ENCODE peak calls at places on chromosome 22, in ten cellular contexts. D is tibial nerve; R is body of pancreas; N is A673; H is cardiac muscle cell; A is CD8-positive, alpha-beta T cell; B is uterus; E is Panc1; F is PC-9; V is mucosa of descending colon. K is an unnamed sample. For H3K4me1, the result is how much of the 10 kb centered on the place peaks cover.

GRCh38 chr22:19832476-19833108 is 22.1 kb downstream of the GNB1L start:
- DNase-seq in H (no peak), F (no peak), N (no peak), V (no peak), E (no peak), D (no peak), A (no peak), R (no peak), B (no peak), K (no peak)

GRCh38 chr22:29803190-29803589 is 34.9 kb downstream of the ASCC2 start:
- DNase-seq in N (no peak), H (no peak), B (no peak), F (no peak), R (no peak), V (no peak), E (no peak), D (no peak), A (no peak), K (no peak)

GRCh38 chr22:19940536-19941364 is 822 bp upstream of the COMT start:
- DNase-seq in A (no peak), H (no peak), D (no peak), R (no peak), F (no peak), V (peak), B (no peak), E (no peak), N (no peak), K (no peak)

GRCh38 chr22:38271927-38272372 is 860 bp downstream of the TMEM184B start:
- DNase-seq in H (no peak), V (peak), E (no peak), F (peak), B (peak), A (no peak), N (no peak), D (no peak), R (peak), K (no peak)

GRCh38 chr22:38756631-38757463 is 1.0 kb upstream of the SUN2 start:
- DNase-seq in H (no peak), B (no peak), F (no peak), N (no peak), E (no peak), V (no peak), A (no peak), R (no peak), D (no peak), K (no peak)

GRCh38 chr22:40418366-40419201 is 48.2 kb downstream of the SGSM3 start:
- DNase-seq in E (no peak), H (no peak), F (no peak), N (peak), V (no peak), A (peak), B (no peak), D (no peak), R (no peak), K (no peak)

GRCh38 chr22:21038405-21038804 is 6.0 kb upstream of the SLC7A4 start:
- DNase-seq in V (no peak), B (no peak), E (no peak), N (no peak), D (no peak), A (no peak), H (peak), F (no peak), R (no peak), K (no peak)

GRCh38 chr22:48885919-48886305 is 941.8 kb downstream of the BRD1 start:
- DNase-seq in N (no peak), F (no peak), A (no peak), H (no peak), B (no peak), R (no peak), V (no peak), E (no peak), D (no peak), K (no peak)

GRCh38 chr22:44419429-44419828 is 78.6 kb downstream of the RTL6 start:
- DNase-seq in F (peak), R (no peak), N (no peak), H (no peak), A (no peak), D (no peak), E (no peak), B (no peak), V (no peak), K (no peak)

GRCh38 chr22:26362471-26362870 is 66.6 kb upstream of the ASPHD2 start:
- DNase-seq in D (no peak), A (no peak), N (no peak), V (no peak), E (no peak), R (no peak), F (no peak), H (peak), B (no peak), K (no peak)

DNA sequence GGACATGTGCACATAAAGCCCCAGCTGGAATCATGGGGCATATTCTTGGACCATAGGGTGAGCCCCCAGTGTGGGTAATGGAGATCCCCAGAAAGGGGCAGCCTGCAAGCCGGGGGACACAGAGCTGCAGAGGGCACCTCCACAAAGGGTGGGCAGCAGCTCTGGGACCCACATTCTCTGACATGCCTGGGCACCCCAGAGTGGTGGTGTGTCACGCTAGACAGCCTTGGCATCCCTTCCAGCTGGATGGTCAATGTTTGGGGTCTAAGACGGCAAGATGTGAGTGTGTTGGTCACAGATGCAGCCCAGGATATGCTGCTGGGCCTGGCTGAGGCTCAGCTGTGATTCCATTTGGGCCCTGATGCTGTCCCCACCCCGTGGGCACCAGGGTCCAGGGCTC is 9.7 kb downstream of the ADORA2A start:
- DNase-seq in D (no peak), R (no peak), F (no peak), V (no peak), E (no peak), H (no peak), N (no peak), A (no peak), B (no peak), K (no peak)
- H3K4me1 ChIP-seq in D (under half), R (under half), F (under half), V (under half), E (under half), H (under half), N (under half), A (half or more), B (under half), K (under half)

GRCh38 chr22:28547132-28547842 is 132.4 kb downstream of the TTC28 start:
- DNase-seq in A (no peak), V (no peak), F (no peak), R (no peak), B (no peak), N (peak), E (no peak), H (peak), D (no peak), K (no peak)
- TF ChIP-seq CTCF in A (no peak), V (no peak), F (no peak), R (no peak), B (no peak), N (no peak), E (no peak), H (no peak), D (no peak), K (no peak)

DNA sequence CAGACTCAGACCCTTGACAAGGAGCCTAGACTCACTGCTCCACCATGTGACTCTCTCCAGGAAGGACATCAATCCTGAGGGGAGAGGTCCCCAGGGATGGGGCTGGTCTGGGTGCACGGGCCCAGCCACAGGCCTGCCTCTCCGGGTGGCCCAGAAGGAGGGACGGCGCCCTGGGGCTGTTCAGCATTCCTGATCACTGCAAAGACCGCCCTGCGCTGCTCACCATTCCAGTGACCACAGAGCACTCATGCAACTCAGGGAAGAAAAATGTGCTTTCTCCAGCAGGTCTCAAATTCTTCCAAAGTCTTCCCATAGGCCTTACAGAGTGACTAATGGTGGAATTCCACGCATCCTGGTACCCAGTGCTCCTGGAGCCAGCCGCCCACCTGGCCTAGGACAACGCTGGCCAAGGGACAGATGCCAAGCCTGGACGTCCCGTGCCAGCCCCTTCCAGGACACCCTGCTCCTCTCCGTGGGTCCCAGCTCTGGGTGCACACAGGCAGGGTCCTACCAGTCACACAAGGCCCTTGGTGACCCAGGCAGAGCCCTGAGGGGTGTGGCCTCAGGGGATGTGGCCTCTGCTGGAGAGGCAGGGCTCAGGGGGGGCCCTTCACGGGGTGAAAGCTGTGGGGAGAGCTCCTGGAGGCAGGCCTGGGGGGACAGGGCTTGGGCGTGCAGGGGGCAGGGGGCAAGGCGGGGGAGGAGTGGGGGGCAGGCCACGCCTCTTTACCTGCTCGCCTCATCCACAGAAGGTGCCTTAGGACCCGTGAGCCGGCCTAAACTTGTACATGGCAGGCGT is 178.8 kb downstream of the IGLL1 start:
- DNase-seq in B (no peak), R (no peak), H (peak), A (no peak), N (no peak), F (peak), V (no peak), E (no peak), D (no peak), K (peak)
- H3K4me3 ChIP-seq in B (no peak), R (no peak), H (no peak), A (no peak), N (no peak), F (no peak), V (no peak), E (no peak), D (no peak), K (no peak)

GRCh38 chr22:23073506-23074229 is 3.3 kb downstream of the GNAZ start:
- DNase-seq in A (no peak), D (no peak), N (no peak), E (no peak), B (no peak), F (no peak), H (no peak), R (peak), V (peak), K (no peak)

GRCh38 chr22:23070418-23071162 is at the start of gene GNAZ:
- DNase-seq in D (no peak), F (no peak), A (peak), H (no peak), N (peak), B (peak), E (no peak), V (peak), R (peak), K (no peak)

GRCh38 chr22:23072911-23073491 is 2.7 kb downstream of the GNAZ start:
- DNase-seq in R (peak), D (no peak), N (no peak), F (no peak), V (peak), E (no peak), B (peak), A (no peak), H (no peak), K (no peak)

GRCh38 chr22:23074451-23074850 is 4.1 kb downstream of the GNAZ start:
- DNase-seq in A (no peak), H (no peak), B (no peak), V (peak), F (no peak), N (no peak), D (no peak), R (no peak), E (no peak), K (no peak)

DNA sequence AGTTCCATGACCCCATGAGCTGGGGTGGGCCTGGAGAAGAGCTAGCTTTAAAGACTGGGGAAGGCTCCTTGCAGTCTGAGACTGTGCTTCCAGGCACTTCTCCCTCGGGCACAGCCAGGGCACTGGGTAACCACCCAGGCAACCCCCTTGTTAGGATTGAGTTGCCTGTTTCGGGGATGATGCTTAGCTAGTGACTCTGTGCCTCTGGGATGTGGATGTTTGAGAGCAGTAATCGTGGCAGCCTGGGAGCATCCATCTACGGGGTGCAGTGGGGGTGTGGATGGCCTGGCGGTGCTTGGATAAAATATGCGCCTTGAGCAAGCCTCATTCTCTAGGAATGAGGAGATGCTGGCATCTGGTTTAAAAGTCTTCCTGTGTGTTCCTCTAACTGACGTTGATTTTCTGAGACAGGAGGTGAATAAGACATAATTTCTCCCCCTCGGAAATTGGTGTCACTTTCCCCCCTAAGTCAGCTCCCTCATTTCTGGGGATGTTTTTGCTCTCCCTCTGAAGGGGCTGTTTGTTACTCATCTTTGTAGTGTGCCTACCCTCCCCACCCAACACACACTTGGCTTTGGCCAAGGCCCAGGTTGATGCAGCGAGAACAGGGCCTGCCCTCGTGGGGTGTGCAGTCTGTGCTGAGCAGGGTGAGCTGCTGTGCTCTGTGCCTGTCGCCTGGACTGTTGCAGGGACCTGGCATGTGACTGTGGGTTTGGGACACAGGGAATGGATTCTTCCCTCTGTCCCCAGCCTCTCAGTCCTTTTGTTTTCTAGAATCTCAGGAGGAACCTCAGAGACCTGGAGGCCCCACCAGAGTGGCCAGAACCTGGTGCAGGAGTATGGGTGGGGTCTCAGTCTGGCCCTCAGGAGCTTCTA is 2.0 kb downstream of the GNAZ start:
- DNase-seq in D (no peak), A (no peak), F (no peak), E (no peak), R (peak), N (no peak), B (peak), V (peak), H (no peak), K (no peak)
- H3K4me1 ChIP-seq in D (under half), A (under half), F (under half), E (under half), R (under half), N (under half), B (under half), V (under half), H (under half), K (under half)

DNA sequence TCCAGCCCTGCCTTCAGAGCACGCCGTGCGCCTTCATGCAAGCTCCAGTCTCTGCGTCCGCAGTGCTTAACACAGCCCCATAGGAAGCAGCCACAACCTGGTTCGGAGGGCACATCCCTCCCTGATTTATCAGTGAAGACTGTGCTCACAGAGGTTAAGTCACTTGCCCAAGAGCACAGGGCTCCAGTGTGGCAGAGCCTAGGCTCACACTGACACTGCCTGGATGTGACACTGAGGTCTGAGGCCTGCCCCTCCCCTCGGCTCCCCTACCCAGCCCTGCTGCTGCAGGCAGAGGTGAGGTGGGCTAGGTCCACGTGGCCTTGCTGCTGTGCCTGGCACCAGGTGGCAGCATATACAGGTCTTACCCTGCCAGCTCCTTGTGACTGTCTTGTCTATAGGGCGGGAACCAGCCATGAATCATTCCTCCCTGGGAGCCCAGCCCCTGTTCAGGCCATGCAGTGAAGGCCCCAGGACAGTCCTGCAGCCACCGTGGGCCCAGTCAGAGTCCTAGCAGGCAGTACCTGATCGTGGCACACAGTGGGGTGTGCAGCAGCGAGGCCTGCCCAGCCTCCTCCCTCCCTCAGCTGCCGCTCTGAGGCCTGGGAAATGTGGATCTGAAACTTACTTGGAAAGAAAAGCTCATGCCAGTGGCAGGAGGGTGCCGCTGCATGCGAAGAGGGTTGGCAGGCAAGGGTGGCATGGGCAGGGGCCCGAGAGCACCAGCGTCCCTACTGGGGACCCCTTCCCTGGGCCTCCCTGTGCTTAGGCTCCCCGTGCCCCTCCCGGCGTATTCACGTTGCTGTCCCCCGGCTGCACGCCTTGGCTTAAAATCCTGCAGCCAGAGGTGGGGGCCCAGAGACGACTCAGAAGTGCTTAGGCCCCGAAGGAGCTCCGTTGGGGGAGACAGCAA is 1.2 kb upstream of the CERK start:
- DNase-seq in N (peak), V (peak), F (peak), R (peak), D (no peak), B (no peak), H (peak), E (peak), A (peak), K (peak)
- TF ChIP-seq CTCF in N (peak), V (no peak), F (peak), R (no peak), D (peak), B (peak), H (no peak), E (no peak), A (no peak), K (peak)

DNA sequence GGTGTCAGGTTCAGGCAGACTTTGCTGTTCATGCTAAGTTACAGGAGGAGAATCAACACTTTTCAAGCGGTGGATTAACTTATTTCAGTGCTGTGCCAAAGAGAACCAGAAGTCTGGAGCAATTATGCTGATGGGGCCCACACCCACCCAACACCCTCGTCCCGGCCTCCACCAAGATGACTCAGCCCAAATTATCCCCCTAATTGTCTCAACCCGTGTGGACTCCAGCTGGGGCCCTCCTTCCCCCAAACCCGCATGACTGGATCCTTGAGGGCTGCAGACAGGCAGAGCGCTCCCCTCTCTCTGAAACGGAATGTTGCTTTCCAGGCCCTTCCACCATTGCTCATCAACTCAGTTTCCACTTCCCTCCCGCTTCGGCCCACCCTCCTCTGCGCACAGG is 34.6 kb upstream of the MN1 start:
- DNase-seq in N (peak), H (no peak), B (no peak), V (no peak), F (no peak), R (no peak), D (no peak), E (no peak), A (no peak), K (no peak)
- H3K4me3 ChIP-seq in N (no peak), H (no peak), B (no peak), V (no peak), F (no peak), R (no peak), D (no peak), E (no peak), A (no peak), K (no peak)

GRCh38 chr22:36422287-36423014 is 34.7 kb upstream of the MYH9 start:
- DNase-seq in F (no peak), A (no peak), N (no peak), V (no peak), E (no peak), R (no peak), D (no peak), B (no peak), H (no peak), K (no peak)
- H3K4me1 ChIP-seq in F (under half), A (under half), N (under half), V (under half), E (under half), R (under half), D (under half), B (under half), H (under half), K (under half)

GRCh38 chr22:31177420-31178162 is 17.6 kb downstream of the RNF185 start:
- DNase-seq in D (no peak), F (no peak), R (no peak), V (no peak), N (no peak), A (no peak), E (no peak), B (no peak), H (peak), K (peak)
- TF ChIP-seq CTCF in D (no peak), F (no peak), R (no peak), V (no peak), N (no peak), A (no peak), E (no peak), B (no peak), H (no peak), K (peak)

DNA sequence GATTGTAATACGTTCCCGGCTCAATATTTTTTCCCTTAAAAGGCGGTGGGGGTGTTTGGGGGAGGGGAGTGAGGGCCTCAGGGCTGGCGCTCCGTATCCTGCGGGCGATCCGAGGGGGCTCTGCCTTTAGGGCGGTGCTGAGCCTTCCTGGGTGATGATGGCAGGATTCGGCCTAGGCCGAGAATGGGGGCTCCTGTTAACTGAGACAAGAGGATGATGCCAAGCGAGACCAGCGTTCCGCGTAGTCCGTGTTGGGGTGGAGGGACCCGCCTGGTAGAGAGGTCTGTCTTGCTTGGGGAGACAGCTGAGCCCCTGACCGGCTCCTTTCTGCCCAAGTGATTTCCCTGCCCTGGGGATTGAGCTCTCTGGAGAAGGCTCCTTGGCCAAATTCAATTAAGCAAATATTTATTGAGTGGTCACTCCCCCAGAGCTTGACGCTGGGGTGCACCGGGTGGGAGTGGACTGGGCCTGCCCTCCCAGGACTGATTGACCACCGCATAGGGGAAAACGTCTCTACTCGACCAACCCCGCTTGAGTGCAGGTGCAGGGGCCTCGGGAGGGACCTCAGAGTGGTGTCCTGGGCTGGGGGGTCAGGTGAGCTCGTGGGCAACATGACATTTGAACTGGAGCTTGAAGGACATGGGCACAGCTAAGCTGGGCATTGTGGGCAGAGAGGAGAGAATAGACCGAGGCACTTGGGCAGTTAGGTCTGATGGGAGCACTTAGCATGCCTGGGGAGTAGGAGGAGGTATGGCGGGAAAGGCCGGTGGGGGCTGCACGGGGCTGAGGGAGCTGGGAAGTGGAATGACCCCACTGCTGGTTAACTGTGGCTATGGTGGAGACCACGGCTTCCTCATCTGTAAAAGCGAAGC is 1.1 kb downstream of the GNAZ start:
- DNase-seq in H (no peak), V (peak), E (no peak), N (no peak), F (no peak), B (peak), D (no peak), R (peak), A (no peak), K (no peak)
- H3K4me3 ChIP-seq in H (peak), V (no peak), E (peak), N (peak), F (no peak), B (peak), D (peak), R (no peak), A (peak), K (no peak)

GRCh38 chr22:50303848-50304527 is 3.5 kb downstream of the PLXNB2 start:
- DNase-seq in E (no peak), D (no peak), A (no peak), V (peak), H (no peak), B (peak), R (peak), F (peak), N (peak), K (no peak)
- H3K4me1 ChIP-seq in E (half or more), D (half or more), A (under half), V (half or more), H (half or more), B (half or more), R (half or more), F (half or more), N (half or more), K (half or more)

K was measured in keratinocyte.